ENCODE peak calls at places on chromosomes 4 and X, in seven cellular contexts. D is mucosa of descending colon, G is right lobe of liver, K is upper lobe of right lung, I is heart left ventricle, F is lower lobe of right lung, Q is testis. M is an unnamed sample.

GRCh38 chr4:182382941-182383340 is 139.7 kb downstream of the TENM3 start:
- DNase-seq in D (no peak), G (no peak), Q (no peak), K (no peak), F (no peak), I (no peak), M (no peak)

GRCh38 chrX:109533005-109533404 is 3.6 kb upstream of the NXT2 start:
- DNase-seq in K (no peak), F (no peak), D (no peak), I (no peak), Q (no peak), G (no peak), M (no peak)

GRCh38 chrX:20542072-20542471 is 275.4 kb upstream of the RPS6KA3 start:
- DNase-seq in G (no peak), K (no peak), D (no peak), Q (no peak), I (no peak), F (no peak), M (no peak)

GRCh38 chr4:2257361-2258001 is 4.4 kb downstream of the MXD4 start:
- DNase-seq in D (peak; percentile 29), F (peak; percentile 39), I (peak; percentile 17), K (peak; percentile 59), Q (peak; percentile 36), G (peak; percentile 44), M (peak; percentile 8)

GRCh38 chrX:115367455-115367854 is 77.9 kb downstream of the LUZP4 start:
- DNase-seq in I (no peak), F (no peak), G (no peak), K (no peak), D (no peak), Q (no peak), M (no peak)

GRCh38 chrX:44022964-44023363 is 49.8 kb upstream of the NDP start:
- DNase-seq in G (no peak), I (no peak), Q (no peak), D (no peak), F (no peak), K (no peak), M (peak; percentile 10)

GRCh38 chrX:93875621-93876282 is 201.7 kb downstream of the FAM133A start:
- DNase-seq in I (no peak), D (no peak), K (no peak), G (no peak), F (no peak), Q (peak; percentile 32), M (no peak)

GRCh38 chr4:146488495-146489174 is 33.1 kb downstream of the SLC10A7 start:
- DNase-seq in F (no peak), K (no peak), G (no peak), D (no peak), Q (no peak), I (no peak), M (no peak)

GRCh38 chr4:8647626-8648025 is 55.1 kb downstream of the CPZ start:
- DNase-seq in K (no peak), Q (no peak), G (peak; percentile 25), F (no peak), I (peak; percentile 14), D (no peak), M (no peak)

GRCh38 chr4:22434895-22435294 is 81.0 kb downstream of the ADGRA3 start:
- DNase-seq in I (peak; percentile 20), D (no peak), Q (peak; percentile 54), K (no peak), F (no peak), G (no peak), M (peak; percentile 39)

GRCh38 chrX:68428431-68428830 is 4.9 kb downstream of the OPHN1 start:
- DNase-seq in K (no peak), F (no peak), D (no peak), I (no peak), G (no peak), Q (no peak), M (no peak)

GRCh38 chr4:55177461-55177860 is 52.1 kb upstream of the KDR start:
- DNase-seq in I (no peak), G (no peak), F (no peak), Q (no peak), K (no peak), D (no peak), M (no peak)

GRCh38 chr4:150582881-150583286 is 933 bp downstream of the MAB21L2 start:
- DNase-seq in I (no peak), G (peak; percentile 59), K (no peak), Q (no peak), D (peak; percentile 44), F (no peak), M (peak; percentile 38)

GRCh38 chrX:119496521-119496829 is 28.2 kb downstream of the SLC25A5 start:
- DNase-seq in D (no peak), I (no peak), Q (no peak), K (no peak), F (no peak), G (no peak), M (no peak)

GRCh38 chr4:146975535-146975934 is 29.9 kb upstream of the TTC29 start:
- DNase-seq in D (no peak), K (no peak), Q (no peak), G (no peak), I (no peak), F (no peak), M (no peak)

GRCh38 chr4:113406723-113407016 is 354.9 kb downstream of the CAMK2D start:
- DNase-seq in Q (no peak), G (no peak), D (no peak), K (no peak), F (no peak), I (no peak), M (no peak)

GRCh38 chr4:47647029-47647428 is 162.0 kb downstream of the ATP10D start:
- DNase-seq in I (peak; percentile 22), Q (no peak), D (no peak), G (no peak), F (no peak), K (no peak), M (no peak)

GRCh38 chrX:46953597-46953996 is 41.4 kb downstream of the JADE3 start:
- DNase-seq in G (no peak), F (no peak), D (no peak), K (no peak), Q (peak; percentile 15), I (no peak), M (no peak)

GRCh38 chr4:42371306-42372063 is 25.8 kb upstream of the SHISA3 start:
- DNase-seq in K (no peak), Q (peak; percentile 37), G (no peak), D (no peak), F (no peak), I (no peak), M (peak; percentile 35)

DNA sequence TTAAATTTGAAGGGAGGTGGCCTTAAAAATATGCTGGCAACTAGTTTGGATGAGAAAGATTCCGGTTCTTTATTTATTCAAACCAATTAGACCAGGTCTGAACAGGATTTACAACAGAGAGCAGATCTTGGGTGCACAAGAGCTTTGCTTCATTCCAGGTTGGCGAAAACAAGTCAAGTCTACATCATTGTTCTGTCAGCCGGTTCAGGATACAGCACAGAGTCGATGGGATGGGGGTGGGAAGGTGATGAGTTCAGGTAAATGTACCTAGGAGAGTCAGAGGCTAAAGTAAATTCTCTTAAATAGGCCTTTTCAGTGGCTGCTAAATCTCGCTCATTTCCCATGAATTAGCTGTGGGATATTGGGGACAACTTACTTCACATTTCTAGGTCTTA is 882 bp upstream of the STIM2 start:
- DNase-seq in I (no peak), D (no peak), Q (no peak), K (no peak), G (no peak), F (no peak), M (no peak)
- H3K4me1 ChIP-seq in I (peaks cover 11% of the 10 kb centered on the region), D (peaks cover 31% of the 10 kb centered on the region), Q (peaks cover 18% of the 10 kb centered on the region), K (peaks cover 42% of the 10 kb centered on the region), G (peaks cover 25% of the 10 kb centered on the region), F (peaks cover 50% of the 10 kb centered on the region), M (peaks cover 3% of the 10 kb centered on the region)

DNA sequence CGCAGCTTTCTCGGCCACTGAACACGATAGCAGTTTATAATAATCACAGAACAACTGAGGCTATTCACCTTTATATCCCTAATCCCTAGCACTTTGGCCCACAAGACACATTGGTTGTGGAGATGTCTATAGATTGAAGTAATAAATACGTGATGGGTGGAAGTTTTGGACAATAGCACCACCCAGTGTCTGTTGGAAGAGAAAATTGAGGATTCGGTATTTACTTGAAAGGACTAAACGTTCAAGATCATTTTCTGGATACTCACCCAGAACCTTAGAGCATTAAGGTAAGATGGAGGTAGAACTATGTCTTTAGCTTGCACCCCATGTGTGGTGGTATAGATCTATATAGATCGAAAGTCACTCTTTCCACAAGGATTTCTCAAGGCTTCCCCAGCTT is 792 bp upstream of the TMSB15A start:
- DNase-seq in F (no peak), I (no peak), Q (no peak), D (no peak), G (no peak), K (no peak), M (no peak)
- TF ChIP-seq CTCF in F (peak; percentile 13), I (no peak), Q (no peak), D (no peak), G (no peak), K (peak; percentile 10), M (peak; percentile 33)

DNA sequence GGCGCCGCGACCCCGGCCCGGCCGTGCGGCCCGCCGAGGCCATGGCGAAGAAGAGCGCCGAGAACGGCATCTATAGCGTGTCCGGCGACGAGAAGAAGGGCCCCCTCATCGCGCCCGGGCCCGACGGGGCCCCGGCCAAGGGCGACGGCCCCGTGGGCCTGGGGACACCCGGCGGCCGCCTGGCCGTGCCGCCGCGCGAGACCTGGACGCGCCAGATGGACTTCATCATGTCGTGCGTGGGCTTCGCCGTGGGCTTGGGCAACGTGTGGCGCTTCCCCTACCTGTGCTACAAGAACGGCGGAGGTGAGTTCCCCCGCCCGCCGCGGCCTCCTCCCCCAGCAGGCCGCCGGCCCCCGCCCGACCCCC is 791 bp downstream of the SLC6A8 start:
- DNase-seq in K (no peak), F (no peak), D (peak; percentile 43), I (no peak), Q (no peak), G (no peak), M (no peak)
- H3K4me3 ChIP-seq in K (peak overlapping the region; percentile 28), F (peak overlapping the region; percentile 23), D (peak overlapping the region; percentile 9), I (no peak overlapping the region), Q (peak overlapping the region; percentile 40), G (no peak overlapping the region), M (peak overlapping the region; percentile 40)

GRCh38 chr4:119725688-119726330 is 97.2 kb upstream of the PDE5A start:
- DNase-seq in K (no peak), F (no peak), I (no peak), G (no peak), Q (no peak), D (no peak), M (no peak)

GRCh38 chr4:119725011-119725410 is 96.4 kb upstream of the PDE5A start:
- DNase-seq in K (no peak), G (no peak), Q (no peak), F (no peak), D (no peak), I (no peak), M (no peak)

GRCh38 chr4:119728692-119729593 is 100.3 kb upstream of the PDE5A start:
- DNase-seq in Q (no peak), G (no peak), D (no peak), F (no peak), K (no peak), I (no peak), M (no peak)

GRCh38 chr4:119728185-119728584 is 99.6 kb upstream of the PDE5A start:
- DNase-seq in F (no peak), K (no peak), G (no peak), D (no peak), I (no peak), Q (no peak), M (no peak)

DNA sequence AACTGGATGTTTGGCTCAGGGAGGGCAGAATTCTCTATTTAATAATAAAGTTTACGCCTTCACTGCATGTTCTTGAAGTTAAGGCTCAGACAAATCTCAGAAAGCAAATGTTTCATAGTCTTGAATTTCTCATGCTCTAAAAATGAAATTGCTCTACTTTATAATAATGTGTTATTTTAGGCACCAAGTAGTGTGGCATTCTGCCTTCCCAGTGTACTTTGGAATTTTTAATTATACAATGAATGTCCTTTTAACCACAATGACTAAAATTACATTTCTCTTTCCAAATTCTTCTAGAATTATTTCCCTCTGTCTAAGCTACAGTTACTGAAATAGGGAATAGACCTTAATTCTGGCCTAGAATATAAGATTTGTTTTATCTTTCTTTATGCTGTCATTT is 97.9 kb upstream of the PDE5A start:
- DNase-seq in G (no peak), F (no peak), I (no peak), K (no peak), D (no peak), Q (no peak), M (no peak)
- H3K4me1 ChIP-seq in G (peaks cover 22% of the 10 kb centered on the region), F (peaks cover 10% of the 10 kb centered on the region), I (peaks cover 9% of the 10 kb centered on the region), K (peaks cover 28% of the 10 kb centered on the region), D (peaks cover 41% of the 10 kb centered on the region), Q (peaks cover 21% of the 10 kb centered on the region), M (no peaks in the 10 kb centered on the region)

M was measured in BE2C.